ENCODE peak calls at places on chromosome 22, in five cellular contexts. J is MCF 10A; A is HCT116; G is RCC 7860; P is CD4-positive, alpha-beta memory T cell. T is an unnamed sample.

GRCh38 chr22:40432167-40432566 is 61.8 kb downstream of the SGSM3 start:
- DNase-seq in J (no peak), A (no peak), G (no peak), P (no peak), T (no peak)

GRCh38 chr22:19536564-19536963 is 12.4 kb upstream of the CLDN5 start:
- DNase-seq in J (no peak), A (no peak), G (no peak), P (no peak), T (no peak)

GRCh38 chr22:37212174-37212906 is at the start of gene SSTR3:
- DNase-seq in J (no peak), A (no peak), G (no peak), P (no peak), T (no peak)

GRCh38 chr22:39148024-39148726 is 4.3 kb downstream of the CBX7 start:
- DNase-seq in J (no peak), A (no peak), G (no peak), P (no peak), T (no peak)

GRCh38 chr22:27258773-27259172 is 542.8 kb downstream of the MN1 start:
- DNase-seq in J (no peak), A (no peak), G (no peak), P (no peak), T (no peak)

GRCh38 chr22:45334528-45334927 is 24.8 kb downstream of the FAM118A start:
- DNase-seq in J (no peak), A (no peak), G (no peak), P (no peak), T (no peak)

GRCh38 chr22:39598017-39598965 is 27.7 kb downstream of the CACNA1I start:
- DNase-seq in J (peak), A (peak), G (no peak), P (peak), T (peak)

GRCh38 chr22:49999063-49999900 is 13.3 kb downstream of the IL17REL start:
- DNase-seq in J (no peak), A (no peak), G (no peak), P (no peak), T (no peak)

GRCh38 chr22:25650834-25651233 is 86.4 kb downstream of the GRK3 start:
- DNase-seq in J (no peak), A (no peak), G (no peak), P (no peak), T (no peak)

GRCh38 chr22:45212306-45212709 is 28.4 kb downstream of the KIAA0930 start:
- DNase-seq in J (peak), A (no peak), G (peak), P (no peak), T (no peak)

GRCh38 chr22:36757608-36758220 is 18.2 kb downstream of the IFT27 start:
- DNase-seq in J (peak), A (peak), G (peak), P (peak), T (peak)

GRCh38 chr22:30582788-30583575 is 8.5 kb upstream of the GAL3ST1 start:
- DNase-seq in J (no peak), A (no peak), G (no peak), P (no peak), T (no peak)

GRCh38 chr22:43923191-43923590 is 414 bp upstream of the PNPLA3 start:
- DNase-seq in J (no peak), A (no peak), G (no peak), P (no peak), T (no peak)

GRCh38 chr22:32206774-32207758 is 2.2 kb upstream of the RFPL2 start:
- DNase-seq in J (peak), A (peak), G (peak), P (peak), T (peak)

GRCh38 chr22:20786536-20786979 is 12.6 kb downstream of the SERPIND1 start:
- DNase-seq in J (no peak), A (no peak), G (no peak), P (no peak), T (no peak)

GRCh38 chr22:46137218-46137766 is 13.0 kb upstream of the PPARA start:
- DNase-seq in J (no peak), A (no peak), G (no peak), P (no peak), T (no peak)

GRCh38 chr22:23248583-23248982 is 68.3 kb downstream of the BCR start:
- DNase-seq in J (peak), A (no peak), G (no peak), P (no peak), T (peak)

GRCh38 chr22:35152316-35152715 is 86.4 kb downstream of the ISX start:
- DNase-seq in J (no peak), A (no peak), G (no peak), P (no peak), T (no peak)

GRCh38 chr22:45785458-45785857 is 113.8 kb downstream of the ATXN10 start:
- DNase-seq in J (peak), A (no peak), G (peak), P (no peak), T (peak)

GRCh38 chr22:38750104-38750503 is 5.7 kb downstream of the SUN2 start:
- DNase-seq in J (no peak), A (no peak), G (no peak), P (no peak), T (no peak)

GRCh38 chr22:35611200-35611890 is 5.8 kb downstream of the MB start:
- DNase-seq in J (no peak), A (no peak), G (no peak), P (no peak), T (no peak)

GRCh38 chr22:49328076-49328475 is 499.6 kb downstream of the BRD1 start:
- DNase-seq in J (no peak), A (no peak), G (no peak), P (no peak), T (no peak)

GRCh38 chr22:21876486-21877176 is 9.2 kb upstream of the MAPK1 start:
- DNase-seq in J (peak), A (no peak), G (no peak), P (peak), T (no peak)

GRCh38 chr22:24694971-24695928 is 79.3 kb downstream of the PIWIL3 start:
- DNase-seq in J (no peak), A (no peak), G (no peak), P (no peak), T (no peak)

GRCh38 chr22:46622081-46622521 is 1.9 kb downstream of the GRAMD4 start:
- DNase-seq in J (no peak), A (no peak), G (no peak), P (no peak), T (no peak)

GRCh38 chr22:46902998-46903916 is 140.8 kb downstream of the TBC1D22A start:
- DNase-seq in J (no peak), A (no peak), G (no peak), P (no peak), T (no peak)

GRCh38 chr22:17501679-17502285 is 61.5 kb upstream of the SLC25A18 start:
- DNase-seq in J (peak), A (peak), G (peak), P (peak), T (peak)

GRCh38 chr22:29194269-29194668 is 11.4 kb upstream of the EMID1 start:
- DNase-seq in J (no peak), A (no peak), G (peak), P (no peak), T (peak)

GRCh38 chr22:42772647-42773046 is 52.0 kb upstream of the A4GALT start:
- DNase-seq in J (no peak), A (no peak), G (no peak), P (no peak), T (no peak)

GRCh38 chr22:18028817-18029527 is 4.6 kb upstream of the MICAL3 start:
- DNase-seq in J (no peak), A (no peak), G (no peak), P (no peak), T (peak)

GRCh38 chr22:49451070-49451840 is 376.4 kb downstream of the BRD1 start:
- DNase-seq in J (no peak), A (no peak), G (no peak), P (no peak), T (no peak)

GRCh38 chr22:48888466-48889208 is 939.0 kb downstream of the BRD1 start:
- DNase-seq in J (no peak), A (no peak), G (no peak), P (no peak), T (no peak)

GRCh38 chr22:35054064-35054463 is 11.9 kb upstream of the ISX start:
- DNase-seq in J (no peak), A (no peak), G (no peak), P (no peak), T (no peak)

GRCh38 chr22:30261134-30261533 is 5.5 kb downstream of the OSM start:
- DNase-seq in J (peak), A (no peak), G (peak), P (no peak), T (no peak)

GRCh38 chr22:24564376-24565058 is 8.7 kb downstream of the SNRPD3 start:
- DNase-seq in J (peak), A (no peak), G (no peak), P (no peak), T (no peak)

GRCh38 chr22:26674211-26675190 is 17.1 kb downstream of the MIAT start:
- DNase-seq in J (no peak), A (no peak), G (peak), P (no peak), T (no peak)

GRCh38 chr22:19632671-19633148 is 81.6 kb upstream of the SEPTIN5 start:
- DNase-seq in J (no peak), A (no peak), G (no peak), P (no peak), T (no peak)

GRCh38 chr22:40009953-40010751 is 15.4 kb downstream of the FAM83F start:
- DNase-seq in J (no peak), A (no peak), G (no peak), P (no peak), T (no peak)

GRCh38 chr22:43826142-43827093 is 14.3 kb upstream of the EFCAB6 start:
- DNase-seq in J (peak), A (no peak), G (peak), P (no peak), T (peak)

T was measured in PC-3.